ENCODE peak calls at places on chromosomes 4 and X, in eight cellular contexts. G is upper lobe of right lung; I is activated naive CD8-positive, alpha-beta T cell treated with anti-CD3 and anti-CD28 coated beads, Interleukin-2, amount 50 U/mL, for 24 hours; B is endothelial cell; U is esophagus squamous epithelium; W is stimulated activated CD4-positive, alpha-beta T cell treated with anti-CD3 and anti-CD28 coated beads, Interleukin-1b, Interleukin-23, amount 100 ng/mL, for 1 hour; A is HTR-8/SVneo; C is HCT116. S is an unnamed sample.

GRCh38 chrX:9905288-9905687 is 61.9 kb upstream of the CLDN34 start:
- DNase-seq in G (no peak), I (no peak), B (no peak), U (no peak), W (no peak), A (no peak), C (no peak), S (no peak)

GRCh38 chr4:74794341-74794801 is at the start of gene BTC:
- DNase-seq in G (peak), I (peak), B (peak), U (no peak), W (no peak), A (peak), C (peak), S (no peak)

GRCh38 chr4:6330384-6330767 is 60.7 kb downstream of the WFS1 start:
- DNase-seq in G (no peak), I (no peak), B (no peak), U (no peak), W (no peak), A (no peak), C (no peak), S (no peak)

GRCh38 chr4:4899202-4899925 is 39.9 kb downstream of the MSX1 start:
- DNase-seq in G (no peak), I (no peak), B (no peak), U (no peak), W (no peak), A (no peak), C (no peak), S (no peak)

GRCh38 chrX:20515841-20516461 is 249.2 kb upstream of the RPS6KA3 start:
- DNase-seq in G (no peak), I (peak), B (no peak), U (no peak), W (no peak), A (peak), C (peak), S (peak)

GRCh38 chrX:108139303-108139702 is 47.7 kb downstream of the ATG4A start:
- DNase-seq in G (no peak), I (no peak), B (no peak), U (no peak), W (no peak), A (no peak), C (no peak), S (no peak)

GRCh38 chr4:47698837-47699236 is 139.0 kb downstream of the CORIN start:
- DNase-seq in G (no peak), I (no peak), B (no peak), U (no peak), W (no peak), A (no peak), C (no peak), S (no peak)

GRCh38 chrX:8413279-8413678 is 51.4 kb upstream of the VCX3B start:
- DNase-seq in G (no peak), I (no peak), B (no peak), U (no peak), W (no peak), A (no peak), C (no peak), S (no peak)

GRCh38 chr4:7828011-7828720 is 111.5 kb downstream of the AFAP1 start:
- DNase-seq in G (no peak), I (peak), B (no peak), U (no peak), W (no peak), A (peak), C (no peak), S (no peak)

GRCh38 chrX:19829817-19830216 is 57.6 kb downstream of the SH3KBP1 start:
- DNase-seq in G (no peak), I (no peak), B (no peak), U (no peak), W (no peak), A (no peak), C (no peak), S (no peak)

GRCh38 chr4:113436360-113436759 is 325.2 kb downstream of the CAMK2D start:
- DNase-seq in G (no peak), I (no peak), B (no peak), U (no peak), W (no peak), A (no peak), C (no peak), S (no peak)

GRCh38 chrX:22650691-22651090 is 349.1 kb upstream of the DDX53 start:
- DNase-seq in G (no peak), I (no peak), B (no peak), U (no peak), W (no peak), A (no peak), C (no peak), S (no peak)

GRCh38 chr4:183831689-183832088 is 73.4 kb upstream of the STOX2 start:
- DNase-seq in G (no peak), I (no peak), B (no peak), U (no peak), W (no peak), A (no peak), C (no peak), S (no peak)

GRCh38 chrX:866441-866990 is 235.9 kb downstream of the SHOX start:
- DNase-seq in G (no peak), I (no peak), B (no peak), U (no peak), W (no peak), A (no peak), C (no peak), S (no peak)

GRCh38 chrX:40651620-40652223 is 4.4 kb upstream of the CXorf38 start:
- DNase-seq in G (no peak), I (peak), B (peak), U (no peak), W (peak), A (peak), C (peak), S (peak)

GRCh38 chr4:15327311-15328298 is 100.2 kb upstream of the C1QTNF7 start:
- DNase-seq in G (no peak), I (no peak), B (no peak), U (no peak), W (no peak), A (no peak), C (no peak), S (no peak)

GRCh38 chr4:4480685-4481393 is 61.0 kb downstream of the STX18 start:
- DNase-seq in G (no peak), I (no peak), B (no peak), U (no peak), W (no peak), A (peak), C (no peak), S (no peak)

GRCh38 chr4:159105761-159106243 is 2.9 kb downstream of the RAPGEF2 start:
- DNase-seq in G (no peak), I (peak), B (no peak), U (no peak), W (no peak), A (no peak), C (no peak), S (peak)

GRCh38 chr4:101020956-101021355 is 326.4 kb downstream of the PPP3CA start:
- DNase-seq in G (no peak), I (no peak), B (no peak), U (no peak), W (no peak), A (peak), C (peak), S (no peak)

GRCh38 chr4:85942107-85942506 is 417.7 kb downstream of the MAPK10 start:
- DNase-seq in G (no peak), I (no peak), B (no peak), U (no peak), W (no peak), A (no peak), C (no peak), S (no peak)

GRCh38 chrX:150269613-150270254 is 93.4 kb upstream of the MAMLD1 start:
- DNase-seq in G (no peak), I (no peak), B (no peak), U (no peak), W (no peak), A (no peak), C (no peak), S (no peak)

GRCh38 chrX:23195097-23195496 is 139.6 kb upstream of the PTCHD1 start:
- DNase-seq in G (no peak), I (no peak), B (no peak), U (no peak), W (no peak), A (no peak), C (no peak), S (no peak)

GRCh38 chrX:111447298-111447697 is 35.3 kb upstream of the DCX start:
- DNase-seq in G (no peak), I (peak), B (peak), U (no peak), W (no peak), A (peak), C (peak), S (no peak)

GRCh38 chr4:5082381-5082780 is 31.1 kb downstream of the STK32B start:
- DNase-seq in G (no peak), I (no peak), B (no peak), U (no peak), W (no peak), A (no peak), C (no peak), S (no peak)

GRCh38 chr4:128516568-128516967 is 229.0 kb upstream of the PGRMC2 start:
- DNase-seq in G (no peak), I (no peak), B (no peak), U (no peak), W (no peak), A (no peak), C (no peak), S (no peak)

GRCh38 chr4:20641971-20642370 is 58.3 kb upstream of the PACRGL start:
- DNase-seq in G (no peak), I (no peak), B (no peak), U (no peak), W (no peak), A (no peak), C (no peak), S (no peak)

GRCh38 chrX:45592067-45592466 is 391.4 kb upstream of the DIPK2B start:
- DNase-seq in G (no peak), I (no peak), B (no peak), U (no peak), W (no peak), A (no peak), C (no peak), S (no peak)

GRCh38 chr4:5203309-5203708 is 152.0 kb downstream of the STK32B start:
- DNase-seq in G (no peak), I (no peak), B (no peak), U (no peak), W (no peak), A (peak), C (no peak), S (no peak)

GRCh38 chr4:151694819-151695730 is 65.7 kb downstream of the GATB start:
- DNase-seq in G (no peak), I (no peak), B (no peak), U (no peak), W (no peak), A (no peak), C (no peak), S (no peak)

GRCh38 chrX:2552621-2553297 is 52.0 kb upstream of the DHRSX start:
- DNase-seq in G (no peak), I (no peak), B (no peak), U (no peak), W (no peak), A (peak), C (no peak), S (no peak)

GRCh38 chrX:115226929-115227328 is 7.0 kb downstream of the LRCH2 start:
- DNase-seq in G (no peak), I (no peak), B (peak), U (no peak), W (no peak), A (no peak), C (peak), S (no peak)

GRCh38 chr4:64584981-64585557 is 175.8 kb upstream of the TECRL start:
- DNase-seq in G (no peak), I (no peak), B (peak), U (no peak), W (no peak), A (peak), C (peak), S (no peak)

GRCh38 chrX:94065091-94065490 is 391.1 kb downstream of the FAM133A start:
- DNase-seq in G (no peak), I (no peak), B (no peak), U (no peak), W (no peak), A (no peak), C (no peak), S (no peak)

GRCh38 chr4:23737571-23737970 is 152.3 kb downstream of the PPARGC1A start:
- DNase-seq in G (no peak), I (no peak), B (no peak), U (no peak), W (no peak), A (no peak), C (no peak), S (no peak)

GRCh38 chr4:138964716-138965426 is 50.7 kb upstream of the NOCT start:
- DNase-seq in G (no peak), I (no peak), B (no peak), U (no peak), W (no peak), A (no peak), C (no peak), S (no peak)

GRCh38 chr4:70399319-70399718 is 1.6 kb downstream of the OPRPN start:
- DNase-seq in G (no peak), I (no peak), B (no peak), U (no peak), W (no peak), A (no peak), C (no peak), S (no peak)

GRCh38 chr4:113293043-113293560 is 243.6 kb downstream of the ANK2 start:
- DNase-seq in G (no peak), I (no peak), B (no peak), U (no peak), W (no peak), A (no peak), C (no peak), S (no peak)

GRCh38 chrX:6041630-6042029 is 187.0 kb downstream of the NLGN4X start:
- DNase-seq in G (no peak), I (no peak), B (no peak), U (no peak), W (no peak), A (no peak), C (no peak), S (no peak)

GRCh38 chrX:39559229-39559628 is 538.5 kb downstream of the BCOR start:
- DNase-seq in G (no peak), I (no peak), B (no peak), U (no peak), W (no peak), A (no peak), C (no peak), S (no peak)

S was measured in stimulated activated naive B cell treated with anti-CD40 and anti-IgM and Interleukin-4, amounts not matched to agents 10 μg/mL and 1 μg/mL and 100 μg/mL, for 72 hours.